ENCODE peak calls at places on chromosomes 12 and 14, in nine cellular contexts. J is transverse colon; Z is CD8-positive, alpha-beta T cell; I is ovary; A is tibial nerve; N is uterus; S is MM.1S; H is vagina; Q is SK-N-SH. W is an unnamed sample. For H3K4me1 and H3K36me3, the result is how much of the 10 kb centered on the place peaks cover.

GRCh38 chr12:27015730-27016076 is 1.5 kb upstream of the TM7SF3 start:
- DNase-seq in J (no peak), Z (no peak), I (no peak), A (no peak), N (no peak), S (peak), H (no peak), Q (peak), W (peak)

GRCh38 chr12:118581396-118581795 is 205.0 kb downstream of the SUDS3 start:
- DNase-seq in J (no peak), Z (no peak), I (no peak), A (no peak), N (no peak), S (no peak), H (no peak), Q (no peak), W (no peak)

GRCh38 chr14:103894034-103894722 is 34.1 kb upstream of the TDRD9 start:
- DNase-seq in J (no peak), Z (no peak), I (no peak), A (no peak), N (no peak), S (no peak), H (no peak), Q (peak), W (peak)

GRCh38 chr14:89276424-89276975 is 140.5 kb downstream of the FOXN3 start:
- DNase-seq in J (peak), Z (peak), I (no peak), A (no peak), N (no peak), S (no peak), H (no peak), Q (no peak), W (no peak)

GRCh38 chr14:26401170-26401968 is 196.5 kb downstream of the NOVA1 start:
- DNase-seq in J (no peak), Z (no peak), I (no peak), A (no peak), N (no peak), S (no peak), H (no peak), Q (no peak), W (peak)

GRCh38 chr12:80033457-80033856 is 65.9 kb upstream of the OTOGL start:
- DNase-seq in J (no peak), Z (no peak), I (no peak), A (no peak), N (peak), S (no peak), H (no peak), Q (no peak), W (no peak)

GRCh38 chr14:95664546-95664945 is 21.7 kb upstream of the TCL1B start:
- DNase-seq in J (no peak), Z (no peak), I (no peak), A (no peak), N (no peak), S (no peak), H (no peak), Q (no peak), W (no peak)

GRCh38 chr12:2248901-2249381 is 196.2 kb downstream of the CACNA1C start:
- DNase-seq in J (no peak), Z (no peak), I (no peak), A (no peak), N (no peak), S (peak), H (no peak), Q (peak), W (no peak)

GRCh38 chr12:64650762-64651161 is 40.5 kb downstream of the RASSF3 start:
- DNase-seq in J (peak), Z (no peak), I (no peak), A (no peak), N (no peak), S (no peak), H (no peak), Q (no peak), W (peak)

GRCh38 chr14:84162658-84163057 is 1367.3 kb upstream of the FLRT2 start:
- DNase-seq in J (no peak), Z (no peak), I (no peak), A (no peak), N (no peak), S (no peak), H (no peak), Q (no peak), W (no peak)

GRCh38 chr12:31203261-31203660 is 122.7 kb downstream of the SINHCAF start:
- DNase-seq in J (no peak), Z (no peak), I (no peak), A (no peak), N (no peak), S (no peak), H (no peak), Q (no peak), W (no peak)

GRCh38 chr14:65019944-65020566 is 33.4 kb downstream of the FNTB start:
- DNase-seq in J (peak), Z (no peak), I (peak), A (no peak), N (peak), S (peak), H (no peak), Q (peak), W (peak)

GRCh38 chr12:123723765-123724164 is 11.6 kb downstream of the ATP6V0A2 start:
- DNase-seq in J (no peak), Z (no peak), I (no peak), A (no peak), N (no peak), S (no peak), H (no peak), Q (no peak), W (no peak)

GRCh38 chr14:64945431-64945830 is 2.9 kb upstream of the GPX2 start:
- DNase-seq in J (no peak), Z (no peak), I (no peak), A (no peak), N (no peak), S (no peak), H (no peak), Q (no peak), W (no peak)

GRCh38 chr14:104694991-104695659 is 5.7 kb downstream of the INF2 start:
- DNase-seq in J (peak), Z (peak), I (no peak), A (no peak), N (no peak), S (no peak), H (no peak), Q (no peak), W (no peak)

GRCh38 chr12:1805441-1806081 is 14.8 kb upstream of the LRTM2 start:
- DNase-seq in J (no peak), Z (no peak), I (no peak), A (no peak), N (no peak), S (no peak), H (no peak), Q (no peak), W (no peak)

GRCh38 chr12:52074006-52074405 is 4.2 kb downstream of the ATG101 start:
- DNase-seq in J (no peak), Z (no peak), I (peak), A (no peak), N (no peak), S (no peak), H (no peak), Q (no peak), W (no peak)

GRCh38 chr12:28652239-28652638 is 462.0 kb downstream of the CCDC91 start:
- DNase-seq in J (no peak), Z (no peak), I (no peak), A (no peak), N (no peak), S (no peak), H (no peak), Q (no peak), W (no peak)

GRCh38 chr12:14589169-14590004 is 21.7 kb upstream of the PLBD1 start:
- DNase-seq in J (no peak), Z (no peak), I (no peak), A (no peak), N (no peak), S (no peak), H (no peak), Q (no peak), W (no peak)

GRCh38 chr12:39619316-39619659 is 315 bp downstream of the ABCD2 start:
- DNase-seq in J (peak), Z (no peak), I (no peak), A (no peak), N (no peak), S (peak), H (no peak), Q (peak), W (no peak)

GRCh38 chr12:52867636-52868035 is 18.8 kb upstream of the KRT78 start:
- DNase-seq in J (peak), Z (peak), I (no peak), A (peak), N (peak), S (no peak), H (no peak), Q (no peak), W (peak)

GRCh38 chr14:39291739-39292138 is 58.0 kb downstream of the MIA2 start:
- DNase-seq in J (no peak), Z (no peak), I (no peak), A (no peak), N (no peak), S (no peak), H (no peak), Q (no peak), W (peak)

GRCh38 chr12:23014749-23015148 is 389.8 kb downstream of the ETNK1 start:
- DNase-seq in J (no peak), Z (no peak), I (no peak), A (no peak), N (no peak), S (no peak), H (no peak), Q (no peak), W (no peak)

GRCh38 chr12:113744802-113745395 is 221.2 kb downstream of the RBM19 start:
- DNase-seq in J (no peak), Z (no peak), I (no peak), A (no peak), N (no peak), S (no peak), H (no peak), Q (no peak), W (no peak)

GRCh38 chr12:32681272-32681671 is 2.2 kb downstream of the DNM1L start:
- DNase-seq in J (no peak), Z (no peak), I (no peak), A (no peak), N (no peak), S (no peak), H (no peak), Q (no peak), W (no peak)

GRCh38 chr14:78848234-78848820 is 678.2 kb downstream of the NRXN3 start:
- DNase-seq in J (peak), Z (peak), I (no peak), A (no peak), N (no peak), S (peak), H (no peak), Q (peak), W (peak)

GRCh38 chr12:66354291-66354690 is 52.0 kb downstream of the HELB start:
- DNase-seq in J (no peak), Z (no peak), I (no peak), A (no peak), N (no peak), S (no peak), H (no peak), Q (no peak), W (no peak)

GRCh38 chr12:48285751-48286650 is 64.7 kb downstream of the ZNF641 start:
- DNase-seq in J (no peak), Z (no peak), I (no peak), A (no peak), N (no peak), S (peak), H (no peak), Q (no peak), W (no peak)

GRCh38 chr12:58378038-58378437 is 436.7 kb downstream of the ATP23 start:
- DNase-seq in J (no peak), Z (no peak), I (no peak), A (no peak), N (no peak), S (no peak), H (no peak), Q (no peak), W (no peak)

GRCh38 chr14:75847584-75847983 is 134.2 kb downstream of the TGFB3 start:
- DNase-seq in J (no peak), Z (no peak), I (no peak), A (no peak), N (no peak), S (no peak), H (no peak), Q (no peak), W (no peak)

GRCh38 chr14:54001189-54001878 is 44.7 kb upstream of the BMP4 start:
- DNase-seq in J (no peak), Z (no peak), I (no peak), A (no peak), N (no peak), S (no peak), H (no peak), Q (no peak), W (no peak)

GRCh38 chr12:6871052-6871957 is 1.8 kb downstream of the SPSB2 start:
- DNase-seq in J (peak), Z (no peak), I (no peak), A (no peak), N (no peak), S (peak), H (no peak), Q (no peak), W (peak)

GRCh38 chr12:55717397-55718007 is 1.7 kb downstream of the BLOC1S1 start:
- DNase-seq in J (peak), Z (no peak), I (no peak), A (no peak), N (no peak), S (no peak), H (no peak), Q (no peak), W (peak)
- H3K4me1 ChIP-seq in J (under half), Z (under half), I (under half), A (under half), N (under half), S (under half), H (half or more), Q (under half), W (under half)

DNA sequence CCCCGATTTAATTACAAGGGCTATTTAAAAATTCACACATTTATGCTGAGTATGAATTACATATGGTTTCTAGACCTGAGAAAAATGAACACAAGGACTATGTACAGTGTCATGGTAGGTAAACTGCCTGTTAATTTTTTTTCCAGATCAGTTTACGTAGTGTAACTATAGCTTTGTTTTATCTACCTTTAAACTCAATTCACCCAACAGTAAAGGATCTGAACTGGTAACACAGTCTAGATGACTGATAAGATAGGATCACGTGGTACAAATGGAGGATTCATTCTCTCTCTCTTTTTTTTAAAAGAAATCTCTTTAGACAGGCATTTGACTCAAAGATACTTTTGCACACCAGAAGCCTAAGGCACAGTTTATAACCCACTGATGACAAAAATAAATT is 130.8 kb upstream of the ATP2B1 start:
- DNase-seq in J (no peak), Z (no peak), I (no peak), A (no peak), N (no peak), S (no peak), H (no peak), Q (no peak), W (no peak)
- H3K27ac ChIP-seq in J (no peak), Z (no peak), I (no peak), A (no peak), N (no peak), S (no peak), H (no peak), Q (no peak), W (no peak)

DNA sequence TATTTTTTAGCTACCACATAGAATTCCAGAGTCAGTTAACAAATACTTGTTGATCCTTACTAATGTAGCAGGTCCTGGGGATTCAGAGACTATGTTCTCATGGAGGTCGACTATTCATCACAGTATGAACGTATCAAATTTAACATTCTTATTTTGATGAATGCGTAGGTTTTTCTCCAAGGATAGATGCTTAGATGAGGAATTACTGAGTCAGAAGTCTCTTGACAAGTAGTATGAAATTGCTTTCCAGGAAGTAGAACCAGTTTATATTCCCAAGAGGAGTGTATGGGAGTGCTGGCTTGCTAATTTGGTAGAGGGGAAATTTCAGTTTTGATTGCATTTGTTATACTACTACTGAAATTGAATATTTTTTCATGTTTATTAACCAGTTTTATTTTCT is 42.8 kb upstream of the CRADD start:
- DNase-seq in J (no peak), Z (no peak), I (no peak), A (no peak), N (no peak), S (no peak), H (no peak), Q (no peak), W (no peak)
- H3K36me3 ChIP-seq in J (under half), Z (under half), I (under half), A (under half), N (under half), S (under half), H (under half), Q (under half), W (under half)

GRCh38 chr14:23436327-23437141 is 1.1 kb upstream of the MYH7 start:
- DNase-seq in J (peak), Z (no peak), I (no peak), A (no peak), N (no peak), S (no peak), H (peak), Q (no peak), W (no peak)
- H3K4me1 ChIP-seq in J (under half), Z (under half), I (under half), A (under half), N (under half), S (under half), H (under half), Q (under half), W (under half)

DNA sequence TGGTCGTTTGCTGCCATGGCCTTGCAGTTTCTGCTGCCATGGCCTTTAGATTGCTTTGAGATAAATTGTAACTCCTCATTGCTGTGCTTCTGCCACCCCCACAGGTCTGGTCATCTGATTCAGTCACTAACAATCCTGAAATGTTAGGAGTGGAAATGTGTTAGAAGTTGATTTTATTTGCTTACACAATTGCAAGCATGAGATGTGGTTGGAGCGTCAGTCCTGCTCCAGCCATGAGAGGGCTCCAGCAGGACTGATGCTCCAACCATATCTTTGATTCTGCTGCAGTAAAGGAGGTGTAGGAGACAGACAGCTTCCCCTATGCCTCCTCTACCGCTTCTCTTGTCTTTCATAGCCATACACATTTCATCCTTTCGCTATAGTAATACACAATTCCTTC is 226.8 kb upstream of the RGS6 start:
- DNase-seq in J (no peak), Z (no peak), I (no peak), A (no peak), N (no peak), S (no peak), H (no peak), Q (no peak), W (no peak)
- H3K27ac ChIP-seq in J (no peak), Z (no peak), I (no peak), A (no peak), N (no peak), S (no peak), H (no peak), Q (no peak), W (no peak)

DNA sequence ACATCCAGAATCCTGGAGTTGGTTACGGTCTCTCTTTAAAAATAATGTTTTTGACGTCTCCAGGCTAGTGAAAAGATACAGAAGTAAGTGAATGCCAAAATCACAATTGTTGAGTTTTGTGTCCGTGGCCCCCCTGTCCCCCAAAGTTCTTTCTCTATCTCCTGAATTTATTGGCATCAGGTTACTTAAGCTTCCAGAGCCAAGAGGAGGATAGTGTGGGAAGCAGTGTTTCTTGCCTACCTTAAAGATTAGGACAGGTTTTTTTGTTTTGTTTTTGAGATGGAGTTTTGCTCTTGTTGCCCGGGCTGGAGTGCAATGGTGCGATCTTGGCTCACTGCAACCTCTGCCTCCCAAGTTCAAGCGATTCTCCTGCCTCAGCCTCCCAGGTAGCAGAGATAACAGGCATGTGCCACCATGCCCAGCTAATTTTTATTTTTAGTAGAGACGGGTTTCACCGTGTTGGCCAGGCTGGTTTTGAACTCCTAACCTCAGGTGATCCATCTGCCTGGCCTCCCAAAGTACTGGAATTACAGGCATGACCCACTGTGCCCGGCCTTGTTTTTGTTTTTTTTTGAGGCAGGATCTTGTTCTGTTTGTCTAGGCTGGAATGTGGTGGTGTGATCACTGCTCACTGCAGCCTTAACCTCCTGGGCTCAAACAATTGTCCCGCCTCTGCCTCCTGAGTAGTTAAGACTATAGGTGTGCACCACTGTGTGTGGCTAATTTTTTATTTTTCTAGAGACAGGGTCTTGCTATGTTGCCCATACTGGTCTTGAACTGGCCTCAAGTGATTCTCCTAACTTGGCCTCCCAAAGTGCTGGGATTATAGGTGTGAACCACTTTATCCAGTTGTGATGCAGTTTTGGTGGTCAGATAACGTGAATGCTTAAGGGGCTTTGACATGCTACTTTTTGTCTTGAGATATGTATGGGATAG is 5.4 kb downstream of the SRSF5 start:
- DNase-seq in J (no peak), Z (no peak), I (no peak), A (no peak), N (no peak), S (no peak), H (no peak), Q (no peak), W (no peak)
- H3K36me3 ChIP-seq in J (half or more), Z (half or more), I (under half), A (under half), N (under half), S (under half), H (half or more), Q (half or more), W (under half)

GRCh38 chr12:19223695-19224094 is 94.2 kb downstream of the PLEKHA5 start:
- DNase-seq in J (no peak), Z (no peak), I (no peak), A (no peak), N (no peak), S (no peak), H (no peak), Q (no peak), W (no peak)
- H3K4me1 ChIP-seq in J (under half), Z (under half), I (under half), A (under half), N (under half), S (under half), H (under half), Q (under half), W (under half)

DNA sequence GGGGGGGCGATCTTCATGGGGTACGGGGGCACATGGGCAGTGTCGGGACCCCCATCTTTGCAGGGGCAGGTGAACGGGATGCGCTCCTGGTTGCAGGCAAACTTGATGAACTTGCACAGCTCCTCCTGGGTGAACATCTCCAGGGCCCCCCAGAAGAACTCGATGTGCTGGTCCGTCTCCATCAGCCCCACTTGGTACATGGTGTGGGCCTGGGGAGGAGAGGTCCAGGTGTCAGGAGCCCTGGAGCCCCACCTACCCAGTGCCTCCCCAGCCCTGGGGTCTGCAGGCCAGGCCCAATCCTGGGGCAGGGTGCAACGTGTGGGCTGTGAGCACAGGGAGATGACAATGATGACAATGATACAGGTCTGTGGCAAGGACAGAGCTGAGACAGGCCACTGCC is 37.7 kb downstream of the TRAFD1 start:
- DNase-seq in J (no peak), Z (no peak), I (no peak), A (no peak), N (no peak), S (no peak), H (no peak), Q (no peak), W (no peak)
- H3K27ac ChIP-seq in J (no peak), Z (no peak), I (no peak), A (no peak), N (no peak), S (no peak), H (no peak), Q (no peak), W (no peak)